ENCODE peak calls at places on chromosomes 11 and 22, in six cellular contexts. One of them, this sample, is unnamed.

GRCh38 chr11:19951558-19952083 is 208.7 kb downstream of the DBX1 start:
- DNase-seq in endodermal cell: no peak
- DNase-seq in brain microvascular endothelial cell: no peak
- DNase-seq in naive thymus-derived CD4-positive, alpha-beta T cell: no peak
- DNase-seq in uterus: no peak
- DNase-seq in right atrium auricular region: no peak
- DNase-seq in this sample: peak

GRCh38 chr11:45665206-45665932 is at the start of gene CHST1:
- DNase-seq in brain microvascular endothelial cell: no peak
- DNase-seq in uterus: peak
- DNase-seq in endodermal cell: peak
- DNase-seq in naive thymus-derived CD4-positive, alpha-beta T cell: peak
- DNase-seq in right atrium auricular region: no peak
- DNase-seq in this sample: peak

GRCh38 chr11:76677010-76677771 is 6.6 kb upstream of the LRRC32 start:
- DNase-seq in endodermal cell: no peak
- DNase-seq in naive thymus-derived CD4-positive, alpha-beta T cell: no peak
- DNase-seq in uterus: no peak
- DNase-seq in brain microvascular endothelial cell: no peak
- DNase-seq in right atrium auricular region: no peak
- DNase-seq in this sample: no peak

GRCh38 chr22:27474711-27475547 is 326.6 kb downstream of the MN1 start:
- DNase-seq in naive thymus-derived CD4-positive, alpha-beta T cell: no peak
- DNase-seq in brain microvascular endothelial cell: peak
- DNase-seq in endodermal cell: peak
- DNase-seq in right atrium auricular region: no peak
- DNase-seq in uterus: peak
- DNase-seq in this sample: peak

GRCh38 chr11:65551572-65552398 is 6.4 kb downstream of the LTBP3 start:
- DNase-seq in right atrium auricular region: no peak
- DNase-seq in endodermal cell: peak
- DNase-seq in brain microvascular endothelial cell: no peak
- DNase-seq in uterus: no peak
- DNase-seq in naive thymus-derived CD4-positive, alpha-beta T cell: peak
- DNase-seq in this sample: no peak

GRCh38 chr11:123640677-123641494 is 13.5 kb downstream of the SCN3B start:
- DNase-seq in right atrium auricular region: no peak
- DNase-seq in endodermal cell: peak
- DNase-seq in brain microvascular endothelial cell: peak
- DNase-seq in uterus: no peak
- DNase-seq in naive thymus-derived CD4-positive, alpha-beta T cell: peak
- DNase-seq in this sample: peak

GRCh38 chr11:63017306-63017974 is 1.8 kb upstream of the SLC22A8 start:
- DNase-seq in brain microvascular endothelial cell: peak
- DNase-seq in uterus: no peak
- DNase-seq in right atrium auricular region: no peak
- DNase-seq in endodermal cell: peak
- DNase-seq in naive thymus-derived CD4-positive, alpha-beta T cell: no peak
- DNase-seq in this sample: no peak

GRCh38 chr11:61842421-61842820 is 14.3 kb downstream of the FADS2 start:
- DNase-seq in right atrium auricular region: no peak
- DNase-seq in brain microvascular endothelial cell: no peak
- DNase-seq in naive thymus-derived CD4-positive, alpha-beta T cell: no peak
- DNase-seq in uterus: no peak
- DNase-seq in endodermal cell: no peak
- DNase-seq in this sample: no peak

GRCh38 chr11:79950172-79950571 is 509.3 kb upstream of the TENM4 start:
- DNase-seq in uterus: no peak
- DNase-seq in brain microvascular endothelial cell: no peak
- DNase-seq in right atrium auricular region: no peak
- DNase-seq in naive thymus-derived CD4-positive, alpha-beta T cell: no peak
- DNase-seq in endodermal cell: peak
- DNase-seq in this sample: no peak

GRCh38 chr11:86741489-86742435 is 58.6 kb upstream of the PRSS23 start:
- DNase-seq in naive thymus-derived CD4-positive, alpha-beta T cell: no peak
- DNase-seq in uterus: no peak
- DNase-seq in brain microvascular endothelial cell: peak
- DNase-seq in endodermal cell: no peak
- DNase-seq in right atrium auricular region: no peak
- DNase-seq in this sample: peak

GRCh38 chr22:42918500-42918899 is 61.4 kb upstream of the ARFGAP3 start:
- DNase-seq in right atrium auricular region: no peak
- DNase-seq in brain microvascular endothelial cell: no peak
- DNase-seq in uterus: no peak
- DNase-seq in naive thymus-derived CD4-positive, alpha-beta T cell: no peak
- DNase-seq in endodermal cell: no peak
- DNase-seq in this sample: no peak

GRCh38 chr11:32434387-32435151 is 770 bp downstream of the WT1 start:
- DNase-seq in uterus: peak
- DNase-seq in brain microvascular endothelial cell: no peak
- DNase-seq in naive thymus-derived CD4-positive, alpha-beta T cell: no peak
- DNase-seq in endodermal cell: peak
- DNase-seq in right atrium auricular region: no peak
- DNase-seq in this sample: no peak

GRCh38 chr22:47304191-47304831 is 541.9 kb downstream of the TBC1D22A start:
- DNase-seq in naive thymus-derived CD4-positive, alpha-beta T cell: no peak
- DNase-seq in right atrium auricular region: peak
- DNase-seq in uterus: no peak
- DNase-seq in brain microvascular endothelial cell: no peak
- DNase-seq in endodermal cell: no peak
- DNase-seq in this sample: no peak

GRCh38 chr11:105960252-105961245 is 61.5 kb downstream of the MSANTD4 start:
- DNase-seq in brain microvascular endothelial cell: no peak
- DNase-seq in uterus: no peak
- DNase-seq in right atrium auricular region: no peak
- DNase-seq in naive thymus-derived CD4-positive, alpha-beta T cell: no peak
- DNase-seq in endodermal cell: peak
- DNase-seq in this sample: no peak

GRCh38 chr22:36872084-36872483 is 11.3 kb downstream of the NCF4 start:
- DNase-seq in endodermal cell: no peak
- DNase-seq in uterus: no peak
- DNase-seq in naive thymus-derived CD4-positive, alpha-beta T cell: no peak
- DNase-seq in right atrium auricular region: no peak
- DNase-seq in brain microvascular endothelial cell: no peak
- DNase-seq in this sample: no peak

GRCh38 chr11:97445561-97445960 is 1055.7 kb downstream of the JRKL start:
- DNase-seq in naive thymus-derived CD4-positive, alpha-beta T cell: no peak
- DNase-seq in brain microvascular endothelial cell: no peak
- DNase-seq in endodermal cell: no peak
- DNase-seq in uterus: no peak
- DNase-seq in right atrium auricular region: no peak
- DNase-seq in this sample: no peak

GRCh38 chr11:119416606-119417580 is 6.1 kb downstream of the THY1 start:
- DNase-seq in endodermal cell: peak
- DNase-seq in uterus: no peak
- DNase-seq in right atrium auricular region: no peak
- DNase-seq in naive thymus-derived CD4-positive, alpha-beta T cell: no peak
- DNase-seq in brain microvascular endothelial cell: no peak
- DNase-seq in this sample: peak

GRCh38 chr11:69909561-69910518 is 90.6 kb upstream of the FGF3 start:
- DNase-seq in brain microvascular endothelial cell: no peak
- DNase-seq in right atrium auricular region: no peak
- DNase-seq in naive thymus-derived CD4-positive, alpha-beta T cell: no peak
- DNase-seq in uterus: no peak
- DNase-seq in endodermal cell: peak
- DNase-seq in this sample: peak

GRCh38 chr11:117019871-117020270 is 78.4 kb downstream of the SIK3 start:
- DNase-seq in endodermal cell: no peak
- DNase-seq in naive thymus-derived CD4-positive, alpha-beta T cell: no peak
- DNase-seq in uterus: no peak
- DNase-seq in right atrium auricular region: no peak
- DNase-seq in brain microvascular endothelial cell: no peak
- DNase-seq in this sample: no peak

GRCh38 chr11:18617688-18618340 is 16.3 kb downstream of the SPTY2D1 start:
- DNase-seq in uterus: no peak
- DNase-seq in brain microvascular endothelial cell: peak
- DNase-seq in right atrium auricular region: no peak
- DNase-seq in endodermal cell: no peak
- DNase-seq in naive thymus-derived CD4-positive, alpha-beta T cell: peak
- DNase-seq in this sample: peak

GRCh38 chr11:11381471-11382100 is 28.5 kb upstream of the CSNK2A3 start:
- DNase-seq in right atrium auricular region: no peak
- DNase-seq in brain microvascular endothelial cell: no peak
- DNase-seq in naive thymus-derived CD4-positive, alpha-beta T cell: no peak
- DNase-seq in endodermal cell: peak
- DNase-seq in uterus: no peak
- DNase-seq in this sample: no peak

GRCh38 chr22:30421695-30422480 is 3.7 kb upstream of the MTFP1 start:
- DNase-seq in brain microvascular endothelial cell: peak
- DNase-seq in endodermal cell: no peak
- DNase-seq in uterus: no peak
- DNase-seq in right atrium auricular region: no peak
- DNase-seq in naive thymus-derived CD4-positive, alpha-beta T cell: no peak
- DNase-seq in this sample: no peak
- H3K4me3 ChIP-seq in brain microvascular endothelial cell: peak
- H3K4me3 ChIP-seq in endodermal cell: peak
- H3K4me3 ChIP-seq in uterus: no peak
- H3K4me3 ChIP-seq in right atrium auricular region: no peak
- H3K4me3 ChIP-seq in naive thymus-derived CD4-positive, alpha-beta T cell: no peak
- H3K4me3 ChIP-seq in this sample: no peak

GRCh38 chr22:29122041-29122440 is 49.2 kb downstream of the KREMEN1 start:
- DNase-seq in right atrium auricular region: no peak
- DNase-seq in uterus: no peak
- DNase-seq in brain microvascular endothelial cell: no peak
- DNase-seq in endodermal cell: no peak
- DNase-seq in naive thymus-derived CD4-positive, alpha-beta T cell: no peak
- DNase-seq in this sample: no peak

GRCh38 chr22:29126670-29127069 is 53.8 kb downstream of the KREMEN1 start:
- DNase-seq in endodermal cell: no peak
- DNase-seq in naive thymus-derived CD4-positive, alpha-beta T cell: no peak
- DNase-seq in uterus: no peak
- DNase-seq in brain microvascular endothelial cell: no peak
- DNase-seq in right atrium auricular region: no peak
- DNase-seq in this sample: no peak

GRCh38 chr22:29128891-29129643 is 56.2 kb downstream of the KREMEN1 start:
- DNase-seq in endodermal cell: no peak
- DNase-seq in naive thymus-derived CD4-positive, alpha-beta T cell: no peak
- DNase-seq in uterus: no peak
- DNase-seq in brain microvascular endothelial cell: no peak
- DNase-seq in right atrium auricular region: no peak
- DNase-seq in this sample: no peak

GRCh38 chr22:29121124-29121523 is 48.3 kb downstream of the KREMEN1 start:
- DNase-seq in brain microvascular endothelial cell: no peak
- DNase-seq in uterus: no peak
- DNase-seq in endodermal cell: no peak
- DNase-seq in right atrium auricular region: no peak
- DNase-seq in naive thymus-derived CD4-positive, alpha-beta T cell: no peak
- DNase-seq in this sample: no peak

DNA sequence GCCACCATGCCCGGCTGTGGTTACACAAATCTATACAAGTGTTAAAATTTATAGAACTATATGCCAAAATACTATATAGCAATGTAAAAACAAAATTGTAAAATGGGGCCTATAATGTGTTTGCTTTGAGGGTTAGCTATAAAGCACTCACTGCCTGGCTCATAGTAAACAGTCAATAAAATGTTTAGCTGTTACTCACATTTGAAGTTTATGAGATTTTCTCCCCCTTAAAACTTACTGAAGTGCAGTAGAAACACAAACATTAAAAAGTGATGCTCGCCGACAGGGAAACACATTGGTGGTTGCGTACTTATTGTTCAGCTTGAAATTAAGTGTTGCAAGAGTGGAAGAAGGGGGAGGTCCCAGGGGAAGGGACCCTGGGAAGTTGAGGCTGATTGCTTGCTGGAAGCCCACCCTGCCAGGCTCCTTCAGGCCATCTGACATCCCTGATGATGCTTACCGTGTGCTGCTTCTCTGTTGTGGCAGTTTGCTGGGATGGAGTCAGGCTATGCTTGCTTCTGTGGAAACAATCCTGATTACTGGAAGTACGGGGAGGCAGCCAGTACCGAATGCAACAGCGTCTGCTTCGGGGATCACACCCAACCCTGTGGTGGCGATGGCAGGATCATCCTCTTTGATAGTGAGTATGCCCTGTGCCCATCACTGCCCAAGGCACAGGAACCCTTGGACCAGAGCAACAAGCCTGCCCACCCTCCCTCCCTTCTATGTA is 52.1 kb downstream of the KREMEN1 start:
- DNase-seq in naive thymus-derived CD4-positive, alpha-beta T cell: no peak
- DNase-seq in uterus: no peak
- DNase-seq in endodermal cell: no peak
- DNase-seq in brain microvascular endothelial cell: no peak
- DNase-seq in right atrium auricular region: no peak
- DNase-seq in this sample: no peak
- H3K4me3 ChIP-seq in naive thymus-derived CD4-positive, alpha-beta T cell: no peak
- H3K4me3 ChIP-seq in uterus: no peak
- H3K4me3 ChIP-seq in endodermal cell: no peak
- H3K4me3 ChIP-seq in brain microvascular endothelial cell: no peak
- H3K4me3 ChIP-seq in right atrium auricular region: no peak
- H3K4me3 ChIP-seq in this sample: no peak

GRCh38 chr11:2810401-2811205 is 75.0 kb downstream of the CDKN1C start:
- DNase-seq in endodermal cell: no peak
- DNase-seq in uterus: peak
- DNase-seq in brain microvascular endothelial cell: no peak
- DNase-seq in naive thymus-derived CD4-positive, alpha-beta T cell: no peak
- DNase-seq in right atrium auricular region: no peak
- DNase-seq in this sample: no peak

GRCh38 chr11:2809854-2810253 is 75.7 kb downstream of the CDKN1C start:
- DNase-seq in right atrium auricular region: no peak
- DNase-seq in brain microvascular endothelial cell: no peak
- DNase-seq in uterus: no peak
- DNase-seq in endodermal cell: peak
- DNase-seq in naive thymus-derived CD4-positive, alpha-beta T cell: no peak
- DNase-seq in this sample: no peak

GRCh38 chr11:2812371-2812991 is 73.1 kb downstream of the CDKN1C start:
- DNase-seq in endodermal cell: no peak
- DNase-seq in naive thymus-derived CD4-positive, alpha-beta T cell: no peak
- DNase-seq in uterus: peak
- DNase-seq in brain microvascular endothelial cell: no peak
- DNase-seq in right atrium auricular region: peak
- DNase-seq in this sample: peak

GRCh38 chr11:2813141-2813908 is 72.2 kb downstream of the CDKN1C start:
- DNase-seq in uterus: no peak
- DNase-seq in brain microvascular endothelial cell: peak
- DNase-seq in right atrium auricular region: no peak
- DNase-seq in naive thymus-derived CD4-positive, alpha-beta T cell: no peak
- DNase-seq in endodermal cell: no peak
- DNase-seq in this sample: peak

GRCh38 chr11:2811206-2812091 is 74.1 kb downstream of the CDKN1C start:
- DNase-seq in endodermal cell: no peak
- DNase-seq in uterus: no peak
- DNase-seq in right atrium auricular region: no peak
- DNase-seq in naive thymus-derived CD4-positive, alpha-beta T cell: no peak
- DNase-seq in brain microvascular endothelial cell: no peak
- DNase-seq in this sample: no peak
- H3K4me3 ChIP-seq in endodermal cell: no peak
- H3K4me3 ChIP-seq in uterus: no peak
- H3K4me3 ChIP-seq in right atrium auricular region: no peak
- H3K4me3 ChIP-seq in naive thymus-derived CD4-positive, alpha-beta T cell: no peak
- H3K4me3 ChIP-seq in brain microvascular endothelial cell: no peak
- H3K4me3 ChIP-seq in this sample: no peak

DNA sequence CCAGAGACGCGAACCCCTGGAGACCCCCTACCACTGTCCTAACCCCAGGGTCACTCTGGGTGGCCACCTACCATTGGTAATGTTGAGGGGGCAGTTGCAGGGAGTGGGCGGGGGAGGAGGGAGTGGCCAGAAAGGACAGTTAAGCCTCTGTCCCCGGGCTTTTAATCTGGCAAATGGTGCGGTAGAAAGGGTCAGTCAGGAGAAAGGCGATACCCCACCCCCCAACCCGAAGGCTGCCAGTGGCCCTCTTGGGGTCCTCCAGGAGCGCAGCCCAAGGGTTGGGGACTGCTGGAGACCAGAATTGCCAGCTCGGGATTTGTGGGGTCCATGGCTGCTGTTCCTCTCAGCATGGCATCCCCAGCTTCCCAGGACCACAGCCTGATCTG is 742 bp downstream of the P2RY2 start:
- DNase-seq in endodermal cell: no peak
- DNase-seq in uterus: no peak
- DNase-seq in right atrium auricular region: no peak
- DNase-seq in brain microvascular endothelial cell: no peak
- DNase-seq in naive thymus-derived CD4-positive, alpha-beta T cell: no peak
- DNase-seq in this sample: no peak
- H3K4me3 ChIP-seq in endodermal cell: peak
- H3K4me3 ChIP-seq in uterus: no peak
- H3K4me3 ChIP-seq in right atrium auricular region: peak
- H3K4me3 ChIP-seq in brain microvascular endothelial cell: peak
- H3K4me3 ChIP-seq in naive thymus-derived CD4-positive, alpha-beta T cell: no peak
- H3K4me3 ChIP-seq in this sample: peak

This sample was measured in astrocyte of the spinal cord.